ENCODE peak calls at places on chromosomes 2 and 18, in four cellular contexts. B is cardiac muscle cell, W is tibial artery, P is GM23338. K is an unnamed sample. For H3K4me1, the result is how much of the 10 kb centered on the place peaks cover.

GRCh38 chr2:120441744-120442471 is 96.0 kb downstream of the INHBB start:
- DNase-seq in W (peak), B (peak), P (peak), K (peak)

GRCh38 chr2:7994397-7994951 is 687.4 kb upstream of the ID2 start:
- DNase-seq in P (no peak), W (no peak), B (no peak), K (no peak)

GRCh38 chr2:150811259-150811912 is 323.9 kb upstream of the RND3 start:
- DNase-seq in B (peak), W (no peak), P (no peak), K (no peak)

GRCh38 chr2:157233506-157233905 is 24.0 kb upstream of the GALNT5 start:
- DNase-seq in P (no peak), B (peak), W (no peak), K (no peak)

GRCh38 chr18:63141777-63142176 is 177.8 kb downstream of the BCL2 start:
- DNase-seq in W (no peak), B (no peak), P (no peak), K (no peak)

GRCh38 chr18:69261436-69261835 is 139.3 kb upstream of the DOK6 start:
- DNase-seq in W (no peak), P (no peak), B (no peak), K (no peak)

GRCh38 chr18:79912409-79912991 is 39.0 kb downstream of the SLC66A2 start:
- DNase-seq in B (peak), P (no peak), W (peak), K (peak)

GRCh38 chr2:189261431-189261841 is 81.9 kb upstream of the COL5A2 start:
- DNase-seq in B (peak), W (no peak), P (no peak), K (no peak)

GRCh38 chr2:240435955-240436625 is 627 bp downstream of the GPC1 start:
- DNase-seq in P (no peak), B (peak), W (peak), K (peak)

GRCh38 chr2:84383271-84383670 is 75.8 kb downstream of the SUCLG1 start:
- DNase-seq in B (no peak), P (no peak), W (no peak), K (no peak)

GRCh38 chr2:239164281-239164871 is 236.4 kb downstream of the HDAC4 start:
- DNase-seq in P (no peak), W (peak), B (no peak), K (peak)

GRCh38 chr18:23958036-23958435 is 56.5 kb upstream of the TTC39C start:
- DNase-seq in P (no peak), B (peak), W (peak), K (peak)

GRCh38 chr2:47237375-47238357 is 82.6 kb upstream of the STPG4 start:
- DNase-seq in W (peak), B (peak), P (peak), K (no peak)

GRCh38 chr2:86338778-86339295 is 1.4 kb upstream of the REEP1 start:
- DNase-seq in P (no peak), W (no peak), B (no peak), K (no peak)

GRCh38 chr2:211822686-211823335 is 715.8 kb downstream of the ERBB4 start:
- DNase-seq in W (no peak), P (no peak), B (no peak), K (no peak)

GRCh38 chr2:33034784-33035183 is 88.0 kb downstream of the LTBP1 start:
- DNase-seq in W (no peak), B (peak), P (no peak), K (no peak)

GRCh38 chr2:174693344-174693743 is 70.9 kb downstream of the CHRNA1 start:
- DNase-seq in B (no peak), W (no peak), P (peak), K (no peak)

GRCh38 chr18:55420977-55421611 is 166.9 kb downstream of the TCF4 start:
- DNase-seq in P (no peak), W (no peak), B (no peak), K (no peak)

GRCh38 chr2:23387849-23388248 is 2.9 kb downstream of the KLHL29 start:
- DNase-seq in W (no peak), P (no peak), B (no peak), K (no peak)

GRCh38 chr2:233164967-233165366 is 86.5 kb upstream of the ATG16L1 start:
- DNase-seq in W (no peak), B (no peak), P (no peak), K (no peak)

GRCh38 chr2:206990335-206990734 is 51.0 kb downstream of the CPO start:
- DNase-seq in B (peak), W (no peak), P (no peak), K (no peak)

GRCh38 chr18:499351-500229 is 911 bp downstream of the COLEC12 start:
- DNase-seq in P (peak), W (no peak), B (peak), K (no peak)

GRCh38 chr2:235268535-235268934 is 225.3 kb upstream of the AGAP1 start:
- DNase-seq in W (no peak), B (peak), P (peak), K (no peak)

GRCh38 chr18:33404244-33404873 is 36.2 kb downstream of the CCDC178 start:
- DNase-seq in P (peak), B (peak), W (no peak), K (no peak)

GRCh38 chr2:128714861-128715312 is 396.2 kb upstream of the HS6ST1 start:
- DNase-seq in W (no peak), P (peak), B (no peak), K (no peak)

GRCh38 chr2:42854207-42854818 is 61.9 kb upstream of the HAAO start:
- DNase-seq in W (peak), P (no peak), B (no peak), K (peak)

GRCh38 chr18:29164993-29165599 is 988.2 kb upstream of the CDH2 start:
- DNase-seq in P (no peak), W (no peak), B (peak), K (no peak)

GRCh38 chr2:205539603-205540002 is 142.7 kb upstream of the NRP2 start:
- DNase-seq in W (no peak), B (no peak), P (no peak), K (no peak)

GRCh38 chr2:172208881-172209325 is 106.2 kb upstream of the DLX2 start:
- DNase-seq in B (peak), P (no peak), W (no peak), K (no peak)

GRCh38 chr2:193382583-193382982 is 1187.8 kb upstream of the TMEFF2 start:
- DNase-seq in B (no peak), P (peak), W (no peak), K (no peak)

GRCh38 chr18:74082476-74083070 is 65.1 kb downstream of the FBXO15 start:
- DNase-seq in W (no peak), B (peak), P (peak), K (peak)
- TF ChIP-seq CTCF in W (peak), B (peak), P (peak), K (peak)

DNA sequence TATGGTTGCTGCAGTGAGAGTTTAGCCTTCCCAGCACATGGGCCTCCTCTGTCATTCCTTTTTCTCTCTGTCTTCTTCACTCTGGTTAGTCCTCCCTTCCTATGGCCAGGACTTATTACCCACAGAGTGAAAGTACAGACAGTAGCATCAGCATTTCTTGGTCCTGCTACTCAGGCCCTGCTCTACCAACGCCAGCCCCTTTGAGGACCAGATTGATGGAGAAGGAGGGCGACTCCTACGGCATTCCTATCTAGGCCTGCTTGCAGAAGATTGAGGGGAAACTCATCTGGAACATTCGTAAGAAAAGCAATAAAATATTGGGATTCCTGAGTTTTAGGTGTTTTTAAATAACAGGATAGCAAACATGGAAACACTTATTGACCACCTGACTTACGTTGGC is 43.5 kb downstream of the BMP10 start:
- DNase-seq in W (no peak), P (no peak), B (peak), K (no peak)
- H3K4me1 ChIP-seq in W (under half), P (under half), B (under half), K (under half)

DNA sequence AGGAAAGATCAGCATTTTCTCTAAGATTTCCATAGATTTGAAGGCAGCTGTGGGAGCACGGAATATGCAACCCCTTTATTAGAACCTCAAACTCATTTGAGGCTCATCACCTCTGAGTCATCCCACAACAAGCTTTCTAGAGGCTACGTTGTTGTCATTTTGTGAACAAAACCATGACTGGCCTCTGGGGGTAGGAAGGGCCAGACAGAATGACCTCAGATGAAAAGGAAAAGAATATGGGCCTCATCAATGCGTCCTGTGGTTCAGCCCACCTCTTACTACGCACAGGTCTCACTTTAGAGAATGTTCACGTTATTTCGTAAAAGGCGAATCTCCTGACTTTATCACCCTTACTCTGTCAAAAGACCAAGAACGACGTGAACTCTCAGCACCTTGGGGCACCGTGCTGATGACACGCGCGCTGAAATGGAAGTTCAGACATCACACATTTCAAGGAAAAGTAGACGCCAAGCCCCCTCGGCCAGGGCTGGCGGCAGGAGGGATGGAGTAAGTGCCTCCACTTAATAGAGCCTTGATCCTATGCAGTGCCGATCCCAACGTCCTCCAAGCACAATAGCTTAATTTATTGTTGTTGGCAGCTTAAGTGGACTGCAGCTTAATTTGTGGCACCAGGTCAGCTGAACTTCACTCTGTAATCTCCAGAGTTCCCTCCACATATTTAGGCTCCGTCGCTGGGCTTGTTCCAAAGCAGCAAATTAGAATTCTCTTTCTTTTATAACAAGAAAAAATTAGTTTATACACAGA is 208.3 kb downstream of the EIPR1 start:
- DNase-seq in B (peak), P (peak), W (peak), K (peak)
- TF ChIP-seq CTCF in B (no peak), P (no peak), W (no peak), K (no peak)

GRCh38 chr2:66496680-66497420 is 61.9 kb downstream of the MEIS1 start:
- DNase-seq in P (no peak), W (no peak), B (no peak), K (no peak)
- H3K4me1 ChIP-seq in P (under half), W (under half), B (half or more), K (under half)

DNA sequence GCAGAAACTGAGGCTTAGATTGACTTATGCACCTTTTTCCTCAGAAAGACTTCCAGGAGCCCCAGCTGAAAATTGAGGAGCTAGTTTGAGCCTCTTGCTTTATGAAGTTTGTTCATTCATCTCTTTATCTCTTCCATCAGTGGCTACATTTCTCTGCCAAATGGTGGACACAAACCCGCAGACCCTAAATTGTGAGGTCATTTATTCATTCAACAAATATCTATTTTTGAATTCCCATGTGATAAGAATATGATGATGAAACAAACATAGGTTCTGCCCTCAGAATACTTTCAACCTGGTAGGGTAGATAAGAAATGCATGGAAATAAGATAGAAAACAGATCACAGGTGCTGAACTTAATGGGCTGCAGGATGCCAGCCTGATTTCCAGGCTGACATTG is 309.4 kb downstream of the TNS1 start:
- DNase-seq in P (no peak), B (no peak), W (no peak), K (no peak)
- TF ChIP-seq CTCF in P (no peak), B (no peak), W (no peak), K (no peak)

GRCh38 chr2:191636586-191636985 is 41.4 kb upstream of the NABP1 start:
- DNase-seq in B (no peak), P (no peak), W (no peak), K (no peak)

GRCh38 chr2:191635333-191636234 is 42.4 kb upstream of the NABP1 start:
- DNase-seq in W (no peak), P (no peak), B (peak), K (no peak)

GRCh38 chr2:191637182-191638078 is 40.5 kb upstream of the NABP1 start:
- DNase-seq in P (no peak), W (no peak), B (peak), K (no peak)

GRCh38 chr2:191638079-191638801 is 39.7 kb upstream of the NABP1 start:
- DNase-seq in W (no peak), B (no peak), P (peak), K (no peak)

GRCh38 chr2:191636235-191636543 is 41.7 kb upstream of the NABP1 start:
- DNase-seq in B (peak), P (no peak), W (no peak), K (no peak)
- H3K4me1 ChIP-seq in B (under half), P (under half), W (under half), K (under half)

GRCh38 chr18:53687002-53687401 is 537.5 kb downstream of the MBD2 start:
- DNase-seq in W (no peak), P (peak), B (no peak), K (no peak)
- TF ChIP-seq CTCF in W (no peak), P (peak), B (no peak), K (no peak)

GRCh38 chr2:20575414-20575813 is 75.5 kb downstream of the HS1BP3 start:
- DNase-seq in B (no peak), W (no peak), P (no peak), K (no peak)
- H3K4me1 ChIP-seq in B (under half), W (under half), P (under half), K (under half)